ENCODE peak calls at places on chromosomes 4 and X, in six cellular contexts. N is upper lobe of left lung, M is HepG2, D is K562, O is A549, Q is GM12878. F is an unnamed sample.
A peak's percentile ranks its signal among the peaks of the same experiment; 100 is the strongest.

GRCh38 chr4:119683518-119683917 is 54.9 kb upstream of the PDE5A start:
- ATAC-seq in Q (no peak), O (peak; percentile 65), M (no peak), N (peak; percentile 40), D (no peak), F (peak; percentile 78)

GRCh38 chr4:666822-667544 is 7.1 kb downstream of the ATP5ME start:
- ATAC-seq in M (peak; percentile 4), O (peak; percentile 8), N (no peak), D (no peak), Q (no peak), F (no peak)

GRCh38 chrX:118115948-118116307 is 682 bp downstream of the KLHL13 start:
- ATAC-seq in D (peak; percentile 27), Q (peak; percentile 18), M (peak; percentile 37), O (peak; percentile 45), N (peak; percentile 31), F (peak; percentile 12)

GRCh38 chrX:84155938-84156337 is 32.1 kb downstream of the RPS6KA6 start:
- ATAC-seq in D (no peak), O (no peak), M (no peak), N (no peak), Q (no peak), F (no peak)

GRCh38 chr4:184198190-184198589 is 19.5 kb downstream of the ENPP6 start:
- ATAC-seq in Q (no peak), D (peak; percentile 29), N (no peak), M (peak; percentile 73), O (no peak), F (no peak)

GRCh38 chr4:3262208-3263052 is 13.5 kb downstream of the MSANTD1 start:
- ATAC-seq in M (peak; percentile 15), N (peak; percentile 6), D (no peak), Q (no peak), O (peak; percentile 19), F (no peak)

GRCh38 chr4:166045457-166045856 is 172.4 kb downstream of the TLL1 start:
- ATAC-seq in M (no peak), D (no peak), Q (peak; percentile 87), N (no peak), O (no peak), F (no peak)

GRCh38 chrX:149527705-149528104 is 13.1 kb upstream of the EOLA1 start:
- ATAC-seq in M (peak; percentile 63), O (peak; percentile 68), Q (peak; percentile 43), D (peak; percentile 68), N (no peak), F (peak; percentile 22)

GRCh38 chr4:61160484-61160883 is 39.6 kb upstream of the ADGRL3 start:
- ATAC-seq in M (no peak), D (no peak), Q (no peak), O (no peak), N (no peak), F (no peak)

GRCh38 chr4:139808381-139809206 is 143.0 kb downstream of the MGST2 start:
- ATAC-seq in N (no peak), Q (no peak), M (peak; percentile 71), D (no peak), O (no peak), F (no peak)

GRCh38 chrX:17511556-17511955 is 136.6 kb downstream of the NHS start:
- ATAC-seq in O (no peak), N (no peak), Q (no peak), M (no peak), D (no peak), F (no peak)

GRCh38 chr4:88246600-88246999 is 37.8 kb downstream of the PPM1K start:
- ATAC-seq in D (no peak), O (no peak), N (no peak), M (peak; percentile 85), Q (no peak), F (no peak)

GRCh38 chrX:104679175-104679574 is 113.2 kb downstream of the IL1RAPL2 start:
- ATAC-seq in Q (no peak), N (no peak), D (no peak), O (no peak), M (no peak), F (no peak)

GRCh38 chr4:41573458-41574129 is 35.6 kb downstream of the LIMCH1 start:
- ATAC-seq in Q (no peak), O (no peak), D (no peak), N (no peak), M (no peak), F (no peak)

GRCh38 chr4:41567186-41567585 is 29.2 kb downstream of the LIMCH1 start:
- ATAC-seq in O (no peak), D (no peak), N (no peak), Q (no peak), M (no peak), F (no peak)

GRCh38 chr4:41571422-41571821 is 33.5 kb downstream of the LIMCH1 start:
- ATAC-seq in M (no peak), Q (no peak), N (no peak), O (no peak), D (no peak), F (no peak)

GRCh38 chr4:41572414-41572986 is 34.5 kb downstream of the LIMCH1 start:
- ATAC-seq in O (no peak), N (peak; percentile 79), Q (no peak), D (no peak), M (no peak), F (peak; percentile 23)

DNA sequence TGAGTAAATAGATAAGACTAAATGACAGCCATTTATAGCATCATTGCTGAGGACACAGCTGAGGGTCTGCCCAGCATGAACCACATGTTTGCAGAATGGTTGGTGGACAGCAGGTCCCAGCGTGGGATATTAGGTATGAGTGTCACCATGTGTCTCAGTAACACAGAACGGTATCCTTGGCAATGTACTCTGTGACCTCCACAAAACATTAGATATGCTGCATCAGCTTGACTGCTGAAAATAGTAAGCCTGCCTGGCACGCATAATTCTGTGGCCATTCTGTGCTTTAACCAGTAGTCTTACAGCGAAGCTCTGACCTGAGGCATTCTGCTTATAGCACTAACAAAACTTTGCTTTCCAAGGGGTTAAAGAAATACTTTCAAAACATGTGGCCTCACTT is 32.0 kb downstream of the LIMCH1 start:
- ATAC-seq in Q (no peak), N (peak; percentile 24), O (no peak), M (no peak), D (no peak), F (no peak)
- TF ChIP-seq EP300 in Q (no peak), N (no peak), O (no peak), M (no peak), D (no peak), F (no peak)

DNA sequence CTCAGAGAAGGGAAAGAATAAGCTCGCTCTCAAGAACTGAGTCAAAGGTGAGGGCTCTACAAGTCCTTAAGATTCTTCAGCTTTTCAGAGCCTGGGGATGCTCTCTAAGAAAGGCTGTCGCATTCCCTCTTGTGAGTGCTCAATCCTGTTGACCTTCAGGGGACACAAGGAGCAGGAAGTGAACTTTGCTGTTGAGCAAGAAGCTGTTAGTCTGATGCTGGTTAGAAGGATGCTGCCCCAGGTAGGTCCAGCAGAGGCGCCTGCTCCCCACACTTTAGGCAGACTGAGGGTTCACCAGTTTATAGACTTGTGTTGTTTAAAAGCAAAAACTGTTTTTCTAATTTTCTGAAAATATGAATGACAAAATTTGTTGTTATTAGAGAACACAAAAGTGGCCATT is 125.4 kb upstream of the SPOCK3 start:
- ATAC-seq in Q (no peak), D (no peak), O (no peak), N (no peak), M (no peak), F (no peak)
- H3K4me1 ChIP-seq in Q (no peaks in the 10 kb centered on the region), D (no peaks in the 10 kb centered on the region), O (no peaks in the 10 kb centered on the region), N (no peaks in the 10 kb centered on the region), M (no peaks in the 10 kb centered on the region), F (no peaks in the 10 kb centered on the region)

GRCh38 chr4:1857931-1858330 is 2.0 kb upstream of the LETM1 start:
- ATAC-seq in M (no peak), N (no peak), O (no peak), Q (no peak), D (no peak), F (no peak)

GRCh38 chr4:1854752-1855151 is 1.2 kb downstream of the LETM1 start:
- ATAC-seq in N (no peak), D (no peak), M (no peak), O (no peak), Q (no peak), F (no peak)

GRCh38 chr4:1856920-1857699 is 1.2 kb upstream of the LETM1 start:
- ATAC-seq in O (peak; percentile 45), D (peak; percentile 17), N (peak; percentile 32), Q (no peak), M (peak; percentile 13), F (peak; percentile 2)

GRCh38 chr4:1855334-1856070 is 454 bp downstream of the LETM1 start:
- ATAC-seq in M (peak; percentile 17), O (peak; percentile 19), Q (peak; percentile 39), N (peak; percentile 61), D (peak; percentile 6), F (peak; percentile 50)

GRCh38 chr4:1856071-1856919 is at the start of gene LETM1:
- ATAC-seq in D (peak; percentile 95), O (peak; percentile 97), N (peak; percentile 98), M (peak; percentile 94), Q (peak; percentile 96), F (peak; percentile 99)
- TF ChIP-seq EP300 in D (no peak), O (no peak), N (no peak), M (no peak), Q (no peak), F (no peak)

GRCh38 chrX:150575415-150575814 is 7.0 kb downstream of the MTM1 start:
- ATAC-seq in M (no peak), Q (peak; percentile 35), N (no peak), D (no peak), O (peak; percentile 53), F (no peak)
- H3K4me1 ChIP-seq in M (peaks cover 82% of the 10 kb centered on the region), Q (peaks cover 14% of the 10 kb centered on the region), N (peaks cover 32% of the 10 kb centered on the region), D (peaks cover 18% of the 10 kb centered on the region), O (peaks cover 57% of the 10 kb centered on the region), F (no peaks in the 10 kb centered on the region)

GRCh38 chr4:122377352-122377751 is 1.5 kb upstream of the ADAD1 start:
- ATAC-seq in N (no peak), M (no peak), Q (no peak), O (no peak), D (no peak), F (no peak)
- TF ChIP-seq EP300 in N (no peak), M (no peak), Q (no peak), O (no peak), D (no peak), F (no peak)